ENCODE peak calls at places on chromosomes 5 and 9, in ten cellular contexts. O is GM23338; Z is IMR-90; G is CD4-positive, CD25-positive, alpha-beta regulatory T cell; X is neural progenitor cell; M is ovary; C is CD8-positive, alpha-beta memory T cell; W is prostate gland; B is NT2/D1; K is cardiac muscle cell. L is an unnamed sample.

GRCh38 chr5:69134126-69134525 is 32.8 kb upstream of the CCNB1 start:
- DNase-seq in O (no peak), Z (no peak), G (no peak), X (no peak), M (no peak), C (no peak), W (no peak), B (no peak), K (no peak), L (no peak)

GRCh38 chr9:80070071-80070742 is 498.4 kb downstream of the TLE4 start:
- DNase-seq in O (no peak), Z (no peak), G (no peak), X (no peak), M (no peak), C (no peak), W (no peak), B (no peak), K (no peak), L (no peak)

GRCh38 chr9:68950188-68950587 is 63.7 kb downstream of the PRKACG start:
- DNase-seq in O (no peak), Z (no peak), G (no peak), X (no peak), M (no peak), C (no peak), W (no peak), B (no peak), K (no peak), L (no peak)

GRCh38 chr5:124677376-124677998 is 69.0 kb downstream of the ZNF608 start:
- DNase-seq in O (no peak), Z (peak; percentile 47), G (no peak), X (no peak), M (no peak), C (no peak), W (no peak), B (no peak), K (peak; percentile 65), L (no peak)

GRCh38 chr5:119388619-119389190 is 32.9 kb downstream of the TNFAIP8 start:
- DNase-seq in O (no peak), Z (no peak), G (no peak), X (no peak), M (no peak), C (no peak), W (no peak), B (no peak), K (no peak), L (no peak)

GRCh38 chr5:102958481-102959011 is 161.4 kb downstream of the GIN1 start:
- DNase-seq in O (no peak), Z (peak; percentile 66), G (no peak), X (no peak), M (no peak), C (no peak), W (no peak), B (no peak), K (peak; percentile 56), L (no peak)

GRCh38 chr5:133460172-133460758 is 152.1 kb downstream of the FSTL4 start:
- DNase-seq in O (peak; percentile 77), Z (no peak), G (no peak), X (peak; percentile 75), M (no peak), C (no peak), W (no peak), B (no peak), K (peak; percentile 15), L (no peak)

GRCh38 chr9:89743576-89744254 is 138.9 kb downstream of the GADD45G start:
- DNase-seq in O (peak; percentile 68), Z (no peak), G (no peak), X (peak; percentile 50), M (no peak), C (peak; percentile 82), W (peak; percentile 57), B (no peak), K (no peak), L (peak; percentile 19)

GRCh38 chr5:88741964-88742363 is 141.0 kb downstream of the MEF2C start:
- DNase-seq in O (no peak), Z (no peak), G (no peak), X (no peak), M (no peak), C (no peak), W (no peak), B (no peak), K (no peak), L (no peak)

GRCh38 chr5:141465351-141465750 is 10.4 kb upstream of the PCDHGC3 start:
- DNase-seq in O (no peak), Z (peak; percentile 41), G (no peak), X (no peak), M (no peak), C (no peak), W (no peak), B (no peak), K (peak; percentile 42), L (no peak)

GRCh38 chr9:108182950-108183381 is 672.8 kb downstream of the ACTL7B start:
- DNase-seq in O (no peak), Z (peak; percentile 55), G (no peak), X (no peak), M (no peak), C (no peak), W (no peak), B (no peak), K (no peak), L (no peak)

GRCh38 chr5:758698-759053 is 25.9 kb downstream of the ZDHHC11B start:
- DNase-seq in O (no peak), Z (no peak), G (no peak), X (no peak), M (peak; percentile 9), C (no peak), W (no peak), B (no peak), K (no peak), L (no peak)

GRCh38 chr5:81233080-81233634 is at the start of gene CKMT2:
- DNase-seq in O (peak; percentile 93), Z (no peak), G (no peak), X (peak; percentile 67), M (peak; percentile 96), C (no peak), W (peak; percentile 49), B (no peak), K (peak; percentile 74), L (no peak)
- H3K4me1 ChIP-seq in O (peaks cover 27% of the 10 kb centered on the region), Z (peaks cover 2% of the 10 kb centered on the region), G (peaks cover 9% of the 10 kb centered on the region), X (peaks cover 8% of the 10 kb centered on the region), M (peaks cover 24% of the 10 kb centered on the region), C (peaks cover 12% of the 10 kb centered on the region), W (no peaks in the 10 kb centered on the region), B (peaks cover 3% of the 10 kb centered on the region), K (peaks cover 51% of the 10 kb centered on the region), L (peaks cover 12% of the 10 kb centered on the region)

DNA sequence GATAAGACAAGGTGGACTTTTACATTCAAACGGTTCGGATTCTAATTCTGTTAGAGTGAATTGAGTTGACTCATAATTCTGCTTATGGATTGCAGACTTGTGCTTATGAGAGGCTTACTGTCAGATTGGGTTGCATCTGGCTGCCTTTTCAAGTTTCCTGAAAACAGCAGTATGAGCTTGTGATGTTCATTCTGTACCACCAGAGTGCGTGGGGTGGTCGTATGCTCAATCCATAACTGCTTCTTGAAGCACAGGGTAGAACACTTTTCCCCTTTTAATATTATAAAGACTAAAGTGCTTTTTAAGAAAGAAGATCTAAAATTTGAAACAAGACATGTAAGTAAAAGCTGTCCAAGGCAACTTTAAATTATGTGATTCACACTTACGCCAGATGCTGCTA is 253.2 kb upstream of the ARRDC3 start:
- DNase-seq in O (peak; percentile 38), Z (no peak), G (no peak), X (peak; percentile 15), M (no peak), C (no peak), W (no peak), B (no peak), K (no peak), L (no peak)
- H3K4me3 ChIP-seq in O (no peak overlapping the region), Z (no peak overlapping the region), G (no peak overlapping the region), X (no peak overlapping the region), M (no peak overlapping the region), C (no peak overlapping the region), W (no peak overlapping the region), B (no peak overlapping the region), K (no peak overlapping the region), L (no peak overlapping the region)

GRCh38 chr5:180696116-180696515 is 43.7 kb downstream of the OR2Y1 start:
- DNase-seq in O (no peak), Z (no peak), G (no peak), X (no peak), M (no peak), C (no peak), W (no peak), B (no peak), K (no peak), L (no peak)

GRCh38 chr5:180703912-180704311 is 35.9 kb downstream of the OR2Y1 start:
- DNase-seq in O (no peak), Z (no peak), G (no peak), X (peak; percentile 24), M (no peak), C (no peak), W (no peak), B (no peak), K (no peak), L (no peak)

GRCh38 chr5:180704362-180704761 is 35.5 kb downstream of the OR2Y1 start:
- DNase-seq in O (no peak), Z (peak; percentile 7), G (no peak), X (no peak), M (no peak), C (no peak), W (no peak), B (no peak), K (peak; percentile 2), L (no peak)

GRCh38 chr5:180699042-180699441 is 40.8 kb downstream of the OR2Y1 start:
- DNase-seq in O (no peak), Z (no peak), G (no peak), X (no peak), M (no peak), C (no peak), W (no peak), B (no peak), K (no peak), L (no peak)
- H3K27me3 ChIP-seq in O (no peaks in the 10 kb centered on the region), Z (no peaks in the 10 kb centered on the region), G (no peaks in the 10 kb centered on the region), X (no peaks in the 10 kb centered on the region), M (no peaks in the 10 kb centered on the region), C (no peaks in the 10 kb centered on the region), W (no peaks in the 10 kb centered on the region), B (no peaks in the 10 kb centered on the region), K (no peaks in the 10 kb centered on the region), L (no peaks in the 10 kb centered on the region)

GRCh38 chr5:59128646-59129290 is 545.9 kb downstream of the RAB3C start:
- DNase-seq in O (no peak), Z (no peak), G (no peak), X (no peak), M (no peak), C (no peak), W (no peak), B (no peak), K (peak; percentile 53), L (no peak)

GRCh38 chr5:59126665-59127354 is 543.9 kb downstream of the RAB3C start:
- DNase-seq in O (peak; percentile 41), Z (peak; percentile 55), G (no peak), X (no peak), M (no peak), C (no peak), W (no peak), B (no peak), K (peak; percentile 58), L (no peak)

GRCh38 chr5:59124983-59125960 is 542.4 kb downstream of the RAB3C start:
- DNase-seq in O (peak; percentile 46), Z (peak; percentile 37), G (no peak), X (no peak), M (no peak), C (no peak), W (no peak), B (no peak), K (peak; percentile 46), L (no peak)

GRCh38 chr5:59123595-59124561 is 541.0 kb downstream of the RAB3C start:
- DNase-seq in O (no peak), Z (peak; percentile 41), G (no peak), X (peak; percentile 11), M (no peak), C (peak; percentile 72), W (no peak), B (no peak), K (no peak), L (no peak)

GRCh38 chr5:59125961-59126360 is 543.1 kb downstream of the RAB3C start:
- DNase-seq in O (no peak), Z (no peak), G (no peak), X (no peak), M (no peak), C (no peak), W (no peak), B (no peak), K (peak; percentile 17), L (no peak)
- H3K4me1 ChIP-seq in O (peaks cover 55% of the 10 kb centered on the region), Z (peaks cover 20% of the 10 kb centered on the region), G (peaks cover 40% of the 10 kb centered on the region), X (peaks cover 45% of the 10 kb centered on the region), M (no peaks in the 10 kb centered on the region), C (peaks cover 60% of the 10 kb centered on the region), W (peaks cover 6% of the 10 kb centered on the region), B (no peaks in the 10 kb centered on the region), K (peaks cover 59% of the 10 kb centered on the region), L (peaks cover 45% of the 10 kb centered on the region)